ENCODE peak calls at places on chromosomes 2 and 18, in four cellular contexts. B is AG04449, Y is non-pigmented ciliary epithelial cell, H is NCI-H1436. O is an unnamed sample.
A peak's percentile ranks its signal among the peaks of the same experiment; 100 is the strongest.

GRCh38 chr2:75513616-75514170 is 47.0 kb downstream of the EVA1A start:
- DNase-seq in B (no peak), Y (no peak), H (no peak), O (no peak)

GRCh38 chr2:120210234-120210781 is 12.9 kb downstream of the TMEM185B start:
- DNase-seq in B (no peak), Y (no peak), H (no peak), O (no peak)

GRCh38 chr2:71756280-71756906 is 303.0 kb downstream of the DYSF start:
- DNase-seq in B (no peak), Y (no peak), H (no peak), O (no peak)

GRCh38 chr2:144452169-144453038 is 67.5 kb downstream of the ZEB2 start:
- DNase-seq in B (no peak), Y (no peak), H (no peak), O (peak; percentile 79)

GRCh38 chr2:37558622-37559021 is 112.8 kb downstream of the CDC42EP3 start:
- DNase-seq in B (no peak), Y (no peak), H (no peak), O (no peak)

GRCh38 chr2:127530245-127531132 is 4.2 kb upstream of the IWS1 start:
- DNase-seq in B (no peak), Y (no peak), H (no peak), O (no peak)

GRCh38 chr18:46416706-46417638 is 240.0 kb downstream of the LOXHD1 start:
- DNase-seq in B (no peak), Y (no peak), H (peak; percentile 71), O (peak; percentile 76)

GRCh38 chr2:207245526-207245925 is 79.8 kb upstream of the KLF7 start:
- DNase-seq in B (no peak), Y (no peak), H (peak; percentile 35), O (peak; percentile 82)

GRCh38 chr2:135490381-135490780 is 40.6 kb downstream of the ZRANB3 start:
- DNase-seq in B (peak; percentile 47), Y (no peak), H (no peak), O (no peak)

GRCh38 chr2:187962538-187962937 is 329.1 kb upstream of the GULP1 start:
- DNase-seq in B (no peak), Y (no peak), H (no peak), O (no peak)

GRCh38 chr2:15814406-15814805 is 125.9 kb upstream of the MYCN start:
- DNase-seq in B (no peak), Y (no peak), H (no peak), O (no peak)

GRCh38 chr2:146119586-146119985 is 1599.7 kb upstream of the ZEB2 start:
- DNase-seq in B (no peak), Y (no peak), H (no peak), O (no peak)

GRCh38 chr2:85757860-85758259 is 4.1 kb downstream of the ATOH8 start:
- DNase-seq in B (no peak), Y (no peak), H (no peak), O (no peak)

GRCh38 chr18:13616525-13617035 is 109.8 kb downstream of the FAM210A start:
- DNase-seq in B (no peak), Y (no peak), H (no peak), O (no peak)

GRCh38 chr2:169590804-169591203 is 6.7 kb downstream of the PPIG start:
- DNase-seq in B (no peak), Y (no peak), H (no peak), O (no peak)

O was measured in endodermal cell.